ENCODE peak calls at places on chromosomes 1 and 21, in eight cellular contexts. Q is H1; I is iPS-NIHi11; B is naive thymus-derived CD4-positive, alpha-beta T cell; G is T-helper 9 cell; J is mucosa of descending colon; N is AG08396; W is GM03348. X is an unnamed sample.

GRCh38 chr1:42958488-42959317 is at the start of gene SLC2A1:
- DNase-seq in Q (peak; percentile 90), I (peak; percentile 93), B (peak; percentile 95), G (peak; percentile 91), J (peak; percentile 96), N (peak; percentile 97), W (peak; percentile 98), X (peak; percentile 99)

GRCh38 chr1:7549693-7550161 is 221.4 kb upstream of the VAMP3 start:
- DNase-seq in Q (no peak), I (no peak), B (peak; percentile 34), G (no peak), J (peak; percentile 36), N (no peak), W (no peak), X (no peak)

GRCh38 chr1:58047265-58047858 is 499.2 kb downstream of the OMA1 start:
- DNase-seq in Q (no peak), I (peak; percentile 79), B (no peak), G (peak; percentile 11), J (peak; percentile 27), N (peak; percentile 29), W (peak; percentile 77), X (peak; percentile 76)

GRCh38 chr1:119795471-119795870 is 15.8 kb downstream of the REG4 start:
- DNase-seq in Q (no peak), I (peak; percentile 25), B (no peak), G (no peak), J (no peak), N (no peak), W (no peak), X (no peak)

GRCh38 chr21:41712201-41712600 is 54.7 kb downstream of the RIPK4 start:
- DNase-seq in Q (peak; percentile 36), I (peak; percentile 73), B (no peak), G (no peak), J (peak; percentile 47), N (no peak), W (no peak), X (no peak)

GRCh38 chr1:28965271-28965870 is 51.0 kb downstream of the EPB41 start:
- DNase-seq in Q (no peak), I (peak; percentile 17), B (no peak), G (no peak), J (no peak), N (no peak), W (no peak), X (no peak)

GRCh38 chr1:193104906-193105820 is at the start of gene GLRX2:
- DNase-seq in Q (no peak), I (peak; percentile 98), B (peak; percentile 68), G (peak; percentile 50), J (peak; percentile 92), N (peak; percentile 96), W (peak; percentile 98), X (peak; percentile 99)

GRCh38 chr1:155219592-155220031 is 11.1 kb downstream of the MTX1 start:
- DNase-seq in Q (no peak), I (peak; percentile 51), B (no peak), G (no peak), J (no peak), N (peak; percentile 6), W (no peak), X (peak; percentile 67)

GRCh38 chr1:78168306-78168705 is 122.5 kb downstream of the GIPC2 start:
- DNase-seq in Q (no peak), I (no peak), B (no peak), G (no peak), J (no peak), N (peak; percentile 9), W (no peak), X (no peak)

GRCh38 chr21:45875881-45876280 is 105.7 kb upstream of the COL6A1 start:
- DNase-seq in Q (no peak), I (no peak), B (no peak), G (no peak), J (peak; percentile 19), N (no peak), W (no peak), X (peak; percentile 40)

GRCh38 chr1:90795396-90795795 is 78.3 kb upstream of the BARHL2 start:
- DNase-seq in Q (no peak), I (no peak), B (no peak), G (no peak), J (no peak), N (no peak), W (no peak), X (no peak)

GRCh38 chr1:93681549-93682412 is at the start of gene BCAR3:
- DNase-seq in Q (peak; percentile 38), I (peak; percentile 86), B (peak; percentile 49), G (no peak), J (peak; percentile 80), N (peak; percentile 82), W (peak; percentile 90), X (peak; percentile 89)

GRCh38 chr1:245484176-245484575 is 329.4 kb downstream of the KIF26B start:
- DNase-seq in Q (peak; percentile 23), I (peak; percentile 57), B (no peak), G (no peak), J (no peak), N (no peak), W (no peak), X (no peak)

GRCh38 chr1:235244969-235245592 is 82.9 kb downstream of the ARID4B start:
- DNase-seq in Q (no peak), I (no peak), B (no peak), G (no peak), J (no peak), N (no peak), W (no peak), X (no peak)

GRCh38 chr1:153532769-153533599 is 2.8 kb downstream of the S100A6 start:
- DNase-seq in Q (peak; percentile 87), I (peak; percentile 89), B (peak; percentile 80), G (peak; percentile 77), J (peak; percentile 95), N (peak; percentile 88), W (peak; percentile 93), X (no peak)

GRCh38 chr1:160629286-160630210 is 17.3 kb downstream of the SLAMF1 start:
- DNase-seq in Q (no peak), I (no peak), B (peak; percentile 55), G (peak; percentile 66), J (no peak), N (no peak), W (no peak), X (no peak)

GRCh38 chr1:218164111-218164929 is 120.8 kb upstream of the RRP15 start:
- DNase-seq in Q (peak; percentile 43), I (peak; percentile 61), B (peak; percentile 27), G (no peak), J (peak; percentile 57), N (peak; percentile 20), W (peak; percentile 44), X (peak; percentile 76)

GRCh38 chr1:41856361-41857285 is 62.1 kb downstream of the HIVEP3 start:
- DNase-seq in Q (no peak), I (no peak), B (no peak), G (no peak), J (no peak), N (no peak), W (peak; percentile 69), X (no peak)

GRCh38 chr1:154851392-154852177 is 18.5 kb downstream of the KCNN3 start:
- DNase-seq in Q (no peak), I (peak; percentile 75), B (no peak), G (no peak), J (no peak), N (no peak), W (no peak), X (no peak)